ENCODE peak calls at places on chromosomes 5 and 9, in nine cellular contexts. Y is endodermal cell; R is SK-N-SH; F is caudate nucleus; B is neural progenitor cell; Z is CD4-positive, alpha-beta T cell; C is transverse colon; V is GM23248; W is stomach. P is an unnamed sample.
A peak's percentile ranks its signal among the peaks of the same experiment; 100 is the strongest.

GRCh38 chr5:36874465-36874864 is 2.1 kb upstream of the NIPBL start:
- DNase-seq in Y (peak; percentile 40), R (peak; percentile 11), F (no peak), B (peak; percentile 35), Z (no peak), C (no peak), V (peak; percentile 35), W (no peak), P (no peak)

GRCh38 chr5:54529565-54529964 is 12.0 kb downstream of the SNX18 start:
- DNase-seq in Y (no peak), R (no peak), F (no peak), B (no peak), Z (no peak), C (no peak), V (no peak), W (no peak), P (no peak)

GRCh38 chr5:150211156-150212030 is 21.5 kb downstream of the SLC6A7 start:
- DNase-seq in Y (peak; percentile 88), R (no peak), F (no peak), B (no peak), Z (no peak), C (peak; percentile 73), V (no peak), W (no peak), P (peak; percentile 54)

GRCh38 chr5:172835246-172836030 is 1.4 kb downstream of the ERGIC1 start:
- DNase-seq in Y (peak; percentile 36), R (no peak), F (no peak), B (no peak), Z (no peak), C (no peak), V (peak; percentile 47), W (no peak), P (no peak)

GRCh38 chr5:136780518-136780917 is 415.2 kb upstream of the TRPC7 start:
- DNase-seq in Y (no peak), R (no peak), F (no peak), B (peak; percentile 9), Z (no peak), C (no peak), V (no peak), W (no peak), P (no peak)

GRCh38 chr9:134492281-134492691 is 149.3 kb upstream of the COL5A1 start:
- DNase-seq in Y (no peak), R (peak; percentile 90), F (no peak), B (no peak), Z (no peak), C (no peak), V (peak; percentile 97), W (no peak), P (no peak)

GRCh38 chr5:95959051-95959963 is 2.3 kb downstream of the ELL2 start:
- DNase-seq in Y (peak; percentile 78), R (no peak), F (no peak), B (peak; percentile 7), Z (no peak), C (peak; percentile 21), V (peak; percentile 48), W (no peak), P (no peak)

GRCh38 chr9:93084471-93084881 is 11.5 kb upstream of the CARD19 start:
- DNase-seq in Y (peak; percentile 28), R (peak; percentile 3), F (no peak), B (no peak), Z (no peak), C (no peak), V (no peak), W (no peak), P (no peak)

GRCh38 chr9:88198346-88198807 is 60.1 kb upstream of the SPATA31C2 start:
- DNase-seq in Y (no peak), R (no peak), F (no peak), B (no peak), Z (no peak), C (peak; percentile 20), V (peak; percentile 81), W (no peak), P (peak; percentile 17)

GRCh38 chr5:96548941-96549340 is 113.2 kb upstream of the CAST start:
- DNase-seq in Y (no peak), R (peak; percentile 16), F (no peak), B (no peak), Z (no peak), C (no peak), V (peak; percentile 54), W (no peak), P (no peak)

GRCh38 chr9:117189121-117189520 is 225.7 kb downstream of the ASTN2 start:
- DNase-seq in Y (no peak), R (no peak), F (no peak), B (no peak), Z (no peak), C (no peak), V (peak; percentile 5), W (no peak), P (no peak)

GRCh38 chr9:112520646-112521045 is 34.0 kb downstream of the KIAA1958 start:
- DNase-seq in Y (no peak), R (no peak), F (no peak), B (no peak), Z (no peak), C (no peak), V (no peak), W (no peak), P (no peak)

DNA sequence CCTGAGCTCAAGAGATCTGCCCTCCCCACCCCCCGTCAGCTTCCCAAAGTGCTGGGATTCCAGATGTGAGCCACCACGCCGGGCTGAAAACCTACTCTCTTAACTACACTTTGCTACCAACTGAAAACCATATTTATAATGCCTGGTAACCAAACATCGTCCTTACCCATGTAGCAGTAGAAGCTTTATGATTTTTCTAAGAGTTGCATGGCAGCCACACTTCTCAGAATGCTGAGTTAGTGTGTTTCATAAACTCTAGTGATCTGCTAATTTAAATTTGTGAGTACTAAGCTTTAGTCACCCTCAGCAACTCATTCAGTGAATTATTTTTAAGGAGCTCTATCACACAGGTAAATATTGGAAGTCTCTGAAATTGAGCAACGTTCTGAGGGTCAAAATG is 478.4 kb downstream of the KDM4C start:
- DNase-seq in Y (no peak), R (no peak), F (no peak), B (no peak), Z (no peak), C (no peak), V (no peak), W (no peak), P (no peak)
- H3K27ac ChIP-seq in Y (no peak overlapping the region), R (no peak overlapping the region), F (no peak overlapping the region), B (no peak overlapping the region), Z (no peak overlapping the region), C (no peak overlapping the region), V (no peak overlapping the region), W (no peak overlapping the region), P (no peak overlapping the region)

GRCh38 chr5:108801776-108802175 is 54.1 kb downstream of the FER start:
- DNase-seq in Y (no peak), R (no peak), F (no peak), B (no peak), Z (no peak), C (no peak), V (peak; percentile 93), W (no peak), P (peak; percentile 86)
- H3K27ac ChIP-seq in Y (no peak overlapping the region), R (peak overlapping the region; percentile 17), F (no peak overlapping the region), B (no peak overlapping the region), Z (no peak overlapping the region), C (no peak overlapping the region), V (peak overlapping the region; percentile 60), W (no peak overlapping the region), P (no peak overlapping the region)

GRCh38 chr9:750264-750967 is 91.1 kb upstream of the DMRT1 start:
- DNase-seq in Y (no peak), R (no peak), F (no peak), B (no peak), Z (no peak), C (peak; percentile 38), V (no peak), W (no peak), P (no peak)
- H3K27ac ChIP-seq in Y (no peak overlapping the region), R (no peak overlapping the region), F (no peak overlapping the region), B (no peak overlapping the region), Z (no peak overlapping the region), C (peak overlapping the region; percentile 69), V (no peak overlapping the region), W (peak overlapping the region; percentile 77), P (peak overlapping the region; percentile 67)

GRCh38 chr9:121976751-121977150 is 116.4 kb downstream of the TTLL11 start:
- DNase-seq in Y (no peak), R (no peak), F (no peak), B (no peak), Z (no peak), C (no peak), V (peak; percentile 88), W (no peak), P (peak; percentile 37)
- H3K27ac ChIP-seq in Y (no peak overlapping the region), R (no peak overlapping the region), F (no peak overlapping the region), B (no peak overlapping the region), Z (no peak overlapping the region), C (no peak overlapping the region), V (peak overlapping the region; percentile 42), W (peak overlapping the region; percentile 70), P (no peak overlapping the region)

P was measured in RWPE1.